ENCODE peak calls at places on chromosome 15, in eight cellular contexts. Q, J, P, S, L, F, K and W are unnamed samples. For H3K9me3, the result is how much of the 10 kb centered on the place peaks cover.

GRCh38 chr15:33278816-33279612 is 31.8 kb upstream of the RYR3 start:
- DNase-seq in Q (no peak), J (no peak), P (peak), S (no peak), L (no peak), F (peak), K (no peak), W (no peak)

GRCh38 chr15:51861557-51862350 is 32.3 kb downstream of the TMOD3 start:
- DNase-seq in Q (no peak), J (peak), P (no peak), S (no peak), L (no peak), F (no peak), K (no peak), W (no peak)

GRCh38 chr15:33132722-33133345 is 61.7 kb downstream of the FMN1 start:
- DNase-seq in Q (peak), J (no peak), P (no peak), S (peak), L (peak), F (peak), K (no peak), W (peak)

GRCh38 chr15:69666921-69667811 is 214.5 kb downstream of the RPLP1 start:
- DNase-seq in Q (peak), J (no peak), P (peak), S (no peak), L (peak), F (no peak), K (no peak), W (no peak)

GRCh38 chr15:74302821-74303359 is 64.6 kb downstream of the CYP11A1 start:
- DNase-seq in Q (peak), J (no peak), P (peak), S (peak), L (peak), F (no peak), K (peak), W (peak)

GRCh38 chr15:81939604-81940440 is 106.0 kb downstream of the MEX3B start:
- DNase-seq in Q (no peak), J (no peak), P (no peak), S (peak), L (no peak), F (peak), K (no peak), W (peak)

GRCh38 chr15:70504305-70504951 is 258.9 kb downstream of the UACA start:
- DNase-seq in Q (peak), J (no peak), P (peak), S (no peak), L (peak), F (no peak), K (peak), W (no peak)

GRCh38 chr15:41932939-41933725 is 39.2 kb downstream of the EHD4 start:
- DNase-seq in Q (no peak), J (no peak), P (no peak), S (no peak), L (no peak), F (no peak), K (no peak), W (no peak)

GRCh38 chr15:80615783-80616391 is 79.2 kb upstream of the ABHD17C start:
- DNase-seq in Q (peak), J (no peak), P (peak), S (peak), L (peak), F (no peak), K (peak), W (peak)

GRCh38 chr15:76340198-76340801 is 3.7 kb downstream of the ISL2 start:
- DNase-seq in Q (peak), J (no peak), P (no peak), S (no peak), L (peak), F (no peak), K (no peak), W (no peak)

GRCh38 chr15:99994849-99995248 is 261.6 kb upstream of the LYSMD4 start:
- DNase-seq in Q (no peak), J (no peak), P (no peak), S (no peak), L (no peak), F (no peak), K (no peak), W (no peak)

GRCh38 chr15:90789496-90789895 is 72.3 kb downstream of the BLM start:
- DNase-seq in Q (no peak), J (no peak), P (no peak), S (no peak), L (no peak), F (no peak), K (no peak), W (no peak)

GRCh38 chr15:31065824-31066223 is 35.7 kb downstream of the TRPM1 start:
- DNase-seq in Q (no peak), J (no peak), P (no peak), S (no peak), L (no peak), F (no peak), K (no peak), W (no peak)

GRCh38 chr15:43376017-43376705 is 5.3 kb downstream of the TUBGCP4 start:
- DNase-seq in Q (peak), J (no peak), P (peak), S (peak), L (peak), F (no peak), K (no peak), W (peak)

GRCh38 chr15:27744651-27745050 is 354.5 kb downstream of the OCA2 start:
- DNase-seq in Q (no peak), J (no peak), P (no peak), S (no peak), L (no peak), F (no peak), K (no peak), W (no peak)

GRCh38 chr15:27743638-27744037 is 355.5 kb downstream of the OCA2 start:
- DNase-seq in Q (no peak), J (no peak), P (no peak), S (no peak), L (no peak), F (no peak), K (no peak), W (no peak)

GRCh38 chr15:27747997-27748396 is 351.1 kb downstream of the OCA2 start:
- DNase-seq in Q (no peak), J (no peak), P (no peak), S (no peak), L (no peak), F (no peak), K (no peak), W (no peak)

GRCh38 chr15:27743078-27743477 is 356.0 kb downstream of the OCA2 start:
- DNase-seq in Q (no peak), J (no peak), P (no peak), S (no peak), L (no peak), F (no peak), K (no peak), W (no peak)

GRCh38 chr15:27746556-27746955 is 352.6 kb downstream of the OCA2 start:
- DNase-seq in Q (no peak), J (no peak), P (no peak), S (no peak), L (no peak), F (no peak), K (no peak), W (no peak)
- H3K9me3 ChIP-seq in Q (under half), J (under half), P (under half), S (under half), L (under half), F (under half), K (under half), W (under half)

GRCh38 chr15:56146756-56147155 is 96.9 kb downstream of the RFX7 start:
- DNase-seq in Q (no peak), J (no peak), P (no peak), S (no peak), L (no peak), F (no peak), K (no peak), W (no peak)

GRCh38 chr15:56148099-56148498 is 95.6 kb downstream of the RFX7 start:
- DNase-seq in Q (no peak), J (no peak), P (no peak), S (no peak), L (no peak), F (no peak), K (no peak), W (no peak)

GRCh38 chr15:56149071-56149470 is 94.6 kb downstream of the RFX7 start:
- DNase-seq in Q (no peak), J (no peak), P (no peak), S (no peak), L (no peak), F (no peak), K (no peak), W (no peak)

DNA sequence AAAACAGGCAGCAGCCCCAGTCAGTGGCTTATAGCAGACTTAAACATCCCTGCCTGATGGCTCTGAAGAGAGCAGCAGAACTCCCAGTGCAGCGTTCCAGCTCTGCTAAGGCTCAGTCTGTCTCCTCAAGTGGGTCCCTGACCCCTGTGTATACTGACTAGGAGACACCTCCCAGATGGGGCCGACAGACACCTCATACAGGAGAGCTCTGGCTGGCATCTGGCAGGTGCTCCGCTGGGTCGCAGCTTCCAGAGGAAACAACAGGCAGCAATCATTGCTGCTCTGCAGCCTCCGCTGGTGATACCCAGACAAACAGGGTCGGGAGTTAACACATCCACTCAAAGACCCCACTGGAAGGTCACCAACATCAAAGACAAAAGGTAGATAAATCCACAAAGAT is 93.5 kb downstream of the RFX7 start:
- DNase-seq in Q (no peak), J (no peak), P (no peak), S (no peak), L (no peak), F (no peak), K (no peak), W (no peak)
- H3K9me3 ChIP-seq in Q (under half), J (under half), P (under half), S (under half), L (under half), F (under half), K (under half), W (under half)

GRCh38 chr15:22253676-22254408 is 173.5 kb downstream of the OR4M2 start:
- DNase-seq in Q (no peak), J (no peak), P (no peak), S (no peak), L (no peak), F (no peak), K (no peak), W (no peak)

GRCh38 chr15:22257047-22257667 is 176.8 kb downstream of the OR4M2 start:
- DNase-seq in Q (no peak), J (no peak), P (no peak), S (no peak), L (no peak), F (no peak), K (no peak), W (no peak)

GRCh38 chr15:22259881-22260421 is 179.6 kb downstream of the OR4M2 start:
- DNase-seq in Q (no peak), J (no peak), P (no peak), S (no peak), L (no peak), F (no peak), K (no peak), W (no peak)

GRCh38 chr15:22258402-22259150 is 178.2 kb downstream of the OR4M2 start:
- DNase-seq in Q (no peak), J (no peak), P (no peak), S (no peak), L (no peak), F (no peak), K (no peak), W (no peak)

DNA sequence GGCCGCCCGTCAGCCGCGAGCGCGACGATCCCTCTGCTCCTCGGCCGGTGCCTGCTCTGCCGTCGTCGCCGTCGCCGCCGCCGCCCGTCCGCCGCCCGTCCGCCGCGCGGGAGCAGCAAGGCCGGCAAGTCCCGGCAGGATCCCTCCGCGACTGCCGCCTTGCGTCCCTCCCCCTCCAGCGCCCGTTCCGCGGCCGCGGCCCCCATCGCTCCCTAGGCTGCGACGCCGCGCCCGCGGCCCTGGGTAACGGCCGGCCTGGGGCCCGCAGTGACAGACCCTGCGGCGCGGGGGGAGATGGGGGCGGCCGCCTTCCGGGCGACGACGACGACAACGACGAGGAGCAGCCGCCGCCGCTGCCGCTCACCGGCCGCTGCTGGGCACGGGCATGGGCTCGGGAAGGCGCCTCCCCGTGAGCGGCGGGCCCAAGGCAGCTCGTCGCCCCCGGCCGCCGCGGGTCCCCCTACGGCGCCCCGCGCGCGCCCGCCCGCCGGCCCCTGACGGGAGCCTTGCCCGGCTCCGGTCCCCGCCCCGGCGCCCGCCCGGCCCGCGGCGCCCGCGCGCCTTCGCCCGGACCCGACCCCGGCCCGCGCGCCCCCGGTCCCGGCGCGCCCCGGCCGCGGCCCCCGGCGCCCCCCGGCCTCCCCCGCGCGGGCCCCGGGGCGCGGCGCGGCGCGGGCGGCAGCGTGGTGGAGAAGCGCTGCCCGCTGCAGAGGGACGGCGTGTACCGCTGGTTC is 177.5 kb downstream of the OR4M2 start:
- DNase-seq in Q (no peak), J (no peak), P (no peak), S (no peak), L (no peak), F (no peak), K (no peak), W (no peak)
- H3K9me3 ChIP-seq in Q (under half), J (under half), P (under half), S (under half), L (under half), F (half or more), K (under half), W (under half)

GRCh38 chr15:24621630-24622215 is 53.9 kb upstream of the NPAP1 start:
- DNase-seq in Q (no peak), J (no peak), P (no peak), S (no peak), L (no peak), F (no peak), K (no peak), W (no peak)
- H3K9me3 ChIP-seq in Q (under half), J (under half), P (under half), S (half or more), L (under half), F (under half), K (under half), W (under half)

GRCh38 chr15:25176991-25177954 is 222.5 kb downstream of the SNRPN start:
- DNase-seq in Q (no peak), J (no peak), P (no peak), S (no peak), L (peak), F (no peak), K (peak), W (peak)
- H3K9me3 ChIP-seq in Q (under half), J (under half), P (under half), S (half or more), L (under half), F (under half), K (under half), W (under half)

DNA sequence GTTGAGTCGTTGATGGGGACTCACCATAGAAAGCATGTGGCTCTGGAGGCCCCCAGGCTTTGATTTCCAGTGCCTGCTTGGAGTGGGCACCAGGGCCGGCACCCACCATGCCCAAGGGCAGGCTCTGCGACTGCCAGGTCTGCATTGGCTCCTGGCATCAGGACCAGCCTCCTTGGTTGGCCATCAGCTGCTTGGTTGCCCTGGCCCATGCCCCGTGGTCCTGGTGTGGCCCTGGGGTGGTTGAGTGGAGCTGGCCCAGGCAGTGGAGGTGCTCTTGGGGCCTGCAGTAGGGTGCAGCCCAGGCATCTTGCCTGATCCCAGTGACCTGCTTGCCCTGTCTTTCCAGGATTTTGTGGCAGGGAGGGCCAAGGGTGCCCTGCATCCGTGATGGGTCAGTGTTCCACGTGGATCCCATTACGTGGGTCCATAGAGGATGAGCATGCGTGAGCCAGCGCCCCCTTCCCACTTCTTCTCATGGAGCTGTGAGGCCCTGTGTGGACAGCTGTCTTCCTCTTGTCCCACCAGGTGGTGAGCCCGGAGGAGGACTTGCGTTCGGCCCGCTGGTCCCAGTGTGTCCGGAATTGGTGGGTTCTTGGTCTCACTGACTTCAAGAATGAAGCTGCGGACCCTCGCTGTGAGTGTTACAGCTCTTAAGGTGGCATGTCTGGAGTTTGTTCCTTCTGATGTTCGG is 187.0 kb downstream of the UBE3A start:
- DNase-seq in Q (no peak), J (no peak), P (peak), S (no peak), L (peak), F (no peak), K (no peak), W (no peak)
- H3K9me3 ChIP-seq in Q (under half), J (under half), P (under half), S (half or more), L (under half), F (under half), K (under half), W (under half)

DNA sequence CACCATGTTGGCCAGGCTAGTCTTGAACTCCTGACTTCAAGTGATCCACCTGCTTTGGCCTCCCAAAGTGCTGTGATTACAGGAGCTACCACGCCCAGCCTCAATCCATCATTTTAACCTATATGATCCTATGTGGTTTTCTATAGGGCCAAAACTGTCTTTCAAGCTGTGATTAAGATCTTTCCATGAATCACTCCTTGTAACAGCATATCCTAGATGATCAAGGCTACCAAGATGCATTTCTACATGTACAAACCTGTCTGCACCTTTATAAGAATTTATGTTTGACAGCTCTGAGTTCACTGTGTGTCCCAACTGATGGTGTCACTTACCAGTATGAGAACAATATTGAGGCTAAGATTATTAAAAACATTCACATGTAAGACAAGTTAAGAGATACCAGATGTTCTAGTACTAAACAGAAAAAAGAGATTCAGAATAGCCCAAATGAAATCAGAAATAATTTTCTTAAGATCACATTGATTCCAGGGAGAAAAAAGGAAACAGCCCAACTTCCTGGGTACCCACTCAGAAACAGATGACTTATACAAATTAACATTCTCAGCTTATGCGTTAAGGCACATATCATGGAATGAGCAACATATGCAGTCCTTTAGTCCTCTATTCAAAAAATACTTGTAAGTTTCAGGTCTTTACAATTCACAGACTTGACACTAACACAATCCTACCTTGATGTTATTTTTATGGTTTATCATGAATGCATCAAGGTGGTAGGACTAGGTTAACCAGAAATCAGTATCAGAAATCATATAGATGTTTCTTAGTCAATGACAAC is 24.8 kb upstream of the PPIB start:
- DNase-seq in Q (no peak), J (no peak), P (no peak), S (no peak), L (no peak), F (peak), K (no peak), W (no peak)
- H3K9me3 ChIP-seq in Q (under half), J (under half), P (under half), S (under half), L (under half), F (under half), K (under half), W (under half)

GRCh38 chr15:101127503-101128076 is 124.3 kb downstream of the CHSY1 start:
- DNase-seq in Q (peak), J (no peak), P (peak), S (peak), L (peak), F (no peak), K (peak), W (peak)

GRCh38 chr15:101128191-101128590 is 123.7 kb downstream of the CHSY1 start:
- DNase-seq in Q (peak), J (no peak), P (no peak), S (no peak), L (no peak), F (peak), K (peak), W (no peak)

GRCh38 chr15:101124731-101125558 is 126.9 kb downstream of the CHSY1 start:
- DNase-seq in Q (no peak), J (no peak), P (no peak), S (no peak), L (no peak), F (no peak), K (no peak), W (no peak)

GRCh38 chr15:101128696-101129095 is 123.2 kb downstream of the CHSY1 start:
- DNase-seq in Q (no peak), J (no peak), P (no peak), S (no peak), L (no peak), F (no peak), K (no peak), W (no peak)

GRCh38 chr15:101126618-101127502 is 125.0 kb downstream of the CHSY1 start:
- DNase-seq in Q (no peak), J (no peak), P (no peak), S (no peak), L (no peak), F (no peak), K (no peak), W (peak)
- H3K9me3 ChIP-seq in Q (under half), J (under half), P (under half), S (under half), L (under half), F (under half), K (under half), W (under half)

DNA sequence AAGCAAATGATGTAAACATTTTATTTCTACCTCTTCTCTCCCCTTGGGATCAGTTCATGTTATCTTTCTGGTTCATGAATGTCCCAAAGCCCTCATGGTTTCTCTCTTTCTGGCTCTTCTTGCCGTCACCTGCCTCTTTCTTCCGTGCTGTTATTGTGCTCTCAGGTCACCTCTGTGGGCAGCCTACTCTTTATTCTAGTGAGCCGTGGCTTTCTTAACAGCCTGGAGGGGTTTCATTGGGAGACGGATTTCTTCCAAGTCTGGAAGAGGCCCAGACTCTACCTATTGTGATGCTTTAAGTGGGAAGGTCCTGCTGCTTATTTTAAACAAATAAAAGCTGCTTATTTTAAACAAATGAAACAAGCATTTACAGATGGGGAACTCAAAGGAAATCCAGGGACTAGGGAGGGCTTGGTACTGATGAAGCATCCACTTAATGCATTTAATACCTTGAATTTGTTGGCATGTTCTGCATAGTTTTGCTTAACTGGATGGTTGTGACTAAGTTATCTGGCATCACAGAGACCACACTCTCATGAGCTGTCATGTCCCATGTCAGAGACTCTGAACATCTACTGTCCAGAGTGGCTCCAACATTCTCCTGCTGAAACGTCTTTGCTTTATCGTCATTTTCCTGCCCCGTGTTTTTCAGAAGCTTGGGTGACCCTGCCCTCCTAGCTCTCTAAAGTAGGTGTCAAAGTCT is 443.3 kb downstream of the GABRG3 start:
- DNase-seq in Q (no peak), J (no peak), P (no peak), S (no peak), L (no peak), F (no peak), K (no peak), W (no peak)
- H3K9me3 ChIP-seq in Q (under half), J (under half), P (under half), S (under half), L (under half), F (under half), K (under half), W (under half)